ENCODE peak calls at places on chromosomes 16 and 17, in ten cellular contexts. One of them, this sample, is unnamed.

GRCh38 chr16:66619036-66619435 is 14.5 kb downstream of the CMTM3 start:
- DNase-seq in fibroblast of lung: peak
- DNase-seq in natural killer cell: no peak
- DNase-seq in cardiac fibroblast: peak
- DNase-seq in CD8-positive, alpha-beta T cell: no peak
- DNase-seq in HCT116: no peak
- DNase-seq in cardiac muscle cell: no peak
- DNase-seq in heart left ventricle: no peak
- DNase-seq in psoas muscle: no peak
- DNase-seq in mesothelial cell of epicardium: no peak
- DNase-seq in this sample: no peak

GRCh38 chr17:5325851-5326250 is 43.8 kb downstream of the RABEP1 start:
- DNase-seq in fibroblast of lung: no peak
- DNase-seq in natural killer cell: no peak
- DNase-seq in cardiac fibroblast: no peak
- DNase-seq in CD8-positive, alpha-beta T cell: no peak
- DNase-seq in HCT116: no peak
- DNase-seq in cardiac muscle cell: no peak
- DNase-seq in heart left ventricle: no peak
- DNase-seq in psoas muscle: no peak
- DNase-seq in mesothelial cell of epicardium: no peak
- DNase-seq in this sample: no peak

GRCh38 chr17:47239663-47240374 is 13.8 kb upstream of the ITGB3 start:
- DNase-seq in fibroblast of lung: peak
- DNase-seq in natural killer cell: no peak
- DNase-seq in cardiac fibroblast: peak
- DNase-seq in CD8-positive, alpha-beta T cell: no peak
- DNase-seq in HCT116: peak
- DNase-seq in cardiac muscle cell: peak
- DNase-seq in heart left ventricle: peak
- DNase-seq in psoas muscle: peak
- DNase-seq in mesothelial cell of epicardium: no peak
- DNase-seq in this sample: no peak

GRCh38 chr16:2008631-2009301 is 855 bp downstream of the ZNF598 start:
- DNase-seq in fibroblast of lung: no peak
- DNase-seq in natural killer cell: no peak
- DNase-seq in cardiac fibroblast: peak
- DNase-seq in CD8-positive, alpha-beta T cell: no peak
- DNase-seq in HCT116: no peak
- DNase-seq in cardiac muscle cell: no peak
- DNase-seq in heart left ventricle: no peak
- DNase-seq in psoas muscle: no peak
- DNase-seq in mesothelial cell of epicardium: no peak
- DNase-seq in this sample: no peak

GRCh38 chr16:89278441-89279240 is 61.1 kb downstream of the ZNF778 start:
- DNase-seq in fibroblast of lung: no peak
- DNase-seq in natural killer cell: no peak
- DNase-seq in cardiac fibroblast: no peak
- DNase-seq in CD8-positive, alpha-beta T cell: no peak
- DNase-seq in HCT116: no peak
- DNase-seq in cardiac muscle cell: no peak
- DNase-seq in heart left ventricle: peak
- DNase-seq in psoas muscle: no peak
- DNase-seq in mesothelial cell of epicardium: no peak
- DNase-seq in this sample: no peak

GRCh38 chr17:29569245-29569950 is 897 bp downstream of the TP53I13 start:
- DNase-seq in fibroblast of lung: no peak
- DNase-seq in natural killer cell: no peak
- DNase-seq in cardiac fibroblast: no peak
- DNase-seq in CD8-positive, alpha-beta T cell: no peak
- DNase-seq in HCT116: no peak
- DNase-seq in cardiac muscle cell: no peak
- DNase-seq in heart left ventricle: no peak
- DNase-seq in psoas muscle: no peak
- DNase-seq in mesothelial cell of epicardium: peak
- DNase-seq in this sample: no peak

GRCh38 chr17:57927048-57927723 is 28.0 kb downstream of the CUEDC1 start:
- DNase-seq in fibroblast of lung: peak
- DNase-seq in natural killer cell: no peak
- DNase-seq in cardiac fibroblast: peak
- DNase-seq in CD8-positive, alpha-beta T cell: no peak
- DNase-seq in HCT116: no peak
- DNase-seq in cardiac muscle cell: no peak
- DNase-seq in heart left ventricle: no peak
- DNase-seq in psoas muscle: no peak
- DNase-seq in mesothelial cell of epicardium: no peak
- DNase-seq in this sample: no peak

GRCh38 chr17:79730437-79730768 is 340 bp upstream of the ENPP7 start:
- DNase-seq in fibroblast of lung: no peak
- DNase-seq in natural killer cell: no peak
- DNase-seq in cardiac fibroblast: no peak
- DNase-seq in CD8-positive, alpha-beta T cell: no peak
- DNase-seq in HCT116: no peak
- DNase-seq in cardiac muscle cell: no peak
- DNase-seq in heart left ventricle: no peak
- DNase-seq in psoas muscle: no peak
- DNase-seq in mesothelial cell of epicardium: no peak
- DNase-seq in this sample: no peak

GRCh38 chr16:22151599-22151998 is 10.7 kb upstream of the SDR42E2 start:
- DNase-seq in fibroblast of lung: no peak
- DNase-seq in natural killer cell: no peak
- DNase-seq in cardiac fibroblast: no peak
- DNase-seq in CD8-positive, alpha-beta T cell: no peak
- DNase-seq in HCT116: no peak
- DNase-seq in cardiac muscle cell: no peak
- DNase-seq in heart left ventricle: no peak
- DNase-seq in psoas muscle: no peak
- DNase-seq in mesothelial cell of epicardium: no peak
- DNase-seq in this sample: no peak

GRCh38 chr16:19809121-19809635 is 75.5 kb downstream of the GPRC5B start:
- DNase-seq in fibroblast of lung: peak
- DNase-seq in natural killer cell: no peak
- DNase-seq in cardiac fibroblast: no peak
- DNase-seq in CD8-positive, alpha-beta T cell: no peak
- DNase-seq in HCT116: no peak
- DNase-seq in cardiac muscle cell: no peak
- DNase-seq in heart left ventricle: no peak
- DNase-seq in psoas muscle: peak
- DNase-seq in mesothelial cell of epicardium: no peak
- DNase-seq in this sample: no peak

GRCh38 chr16:35751191-35751941 is 2292.0 kb downstream of the TP53TG3F start:
- DNase-seq in fibroblast of lung: no peak
- DNase-seq in natural killer cell: no peak
- DNase-seq in cardiac fibroblast: no peak
- DNase-seq in CD8-positive, alpha-beta T cell: no peak
- DNase-seq in HCT116: no peak
- DNase-seq in cardiac muscle cell: no peak
- DNase-seq in heart left ventricle: no peak
- DNase-seq in psoas muscle: no peak
- DNase-seq in mesothelial cell of epicardium: no peak
- DNase-seq in this sample: no peak

GRCh38 chr16:52631711-52632110 is 84.8 kb upstream of the TOX3 start:
- DNase-seq in fibroblast of lung: no peak
- DNase-seq in natural killer cell: no peak
- DNase-seq in cardiac fibroblast: no peak
- DNase-seq in CD8-positive, alpha-beta T cell: no peak
- DNase-seq in HCT116: no peak
- DNase-seq in cardiac muscle cell: no peak
- DNase-seq in heart left ventricle: no peak
- DNase-seq in psoas muscle: no peak
- DNase-seq in mesothelial cell of epicardium: no peak
- DNase-seq in this sample: no peak

GRCh38 chr17:32261521-32261792 is 4.2 kb upstream of the RHBDL3 start:
- DNase-seq in fibroblast of lung: peak
- DNase-seq in natural killer cell: no peak
- DNase-seq in cardiac fibroblast: no peak
- DNase-seq in CD8-positive, alpha-beta T cell: no peak
- DNase-seq in HCT116: no peak
- DNase-seq in cardiac muscle cell: no peak
- DNase-seq in heart left ventricle: no peak
- DNase-seq in psoas muscle: no peak
- DNase-seq in mesothelial cell of epicardium: no peak
- DNase-seq in this sample: no peak

GRCh38 chr17:63998050-63998720 is at the start of gene PRR29:
- DNase-seq in fibroblast of lung: peak
- DNase-seq in natural killer cell: peak
- DNase-seq in cardiac fibroblast: peak
- DNase-seq in CD8-positive, alpha-beta T cell: peak
- DNase-seq in HCT116: no peak
- DNase-seq in cardiac muscle cell: peak
- DNase-seq in heart left ventricle: peak
- DNase-seq in psoas muscle: peak
- DNase-seq in mesothelial cell of epicardium: peak
- DNase-seq in this sample: peak

GRCh38 chr16:79066621-79067020 is 533.9 kb downstream of the MAF start:
- DNase-seq in fibroblast of lung: no peak
- DNase-seq in natural killer cell: no peak
- DNase-seq in cardiac fibroblast: no peak
- DNase-seq in CD8-positive, alpha-beta T cell: no peak
- DNase-seq in HCT116: no peak
- DNase-seq in cardiac muscle cell: no peak
- DNase-seq in heart left ventricle: no peak
- DNase-seq in psoas muscle: no peak
- DNase-seq in mesothelial cell of epicardium: no peak
- DNase-seq in this sample: no peak

GRCh38 chr17:9842057-9842758 is 16.5 kb downstream of the GLP2R start:
- DNase-seq in fibroblast of lung: peak
- DNase-seq in natural killer cell: no peak
- DNase-seq in cardiac fibroblast: peak
- DNase-seq in CD8-positive, alpha-beta T cell: no peak
- DNase-seq in HCT116: no peak
- DNase-seq in cardiac muscle cell: no peak
- DNase-seq in heart left ventricle: no peak
- DNase-seq in psoas muscle: peak
- DNase-seq in mesothelial cell of epicardium: no peak
- DNase-seq in this sample: no peak

DNA sequence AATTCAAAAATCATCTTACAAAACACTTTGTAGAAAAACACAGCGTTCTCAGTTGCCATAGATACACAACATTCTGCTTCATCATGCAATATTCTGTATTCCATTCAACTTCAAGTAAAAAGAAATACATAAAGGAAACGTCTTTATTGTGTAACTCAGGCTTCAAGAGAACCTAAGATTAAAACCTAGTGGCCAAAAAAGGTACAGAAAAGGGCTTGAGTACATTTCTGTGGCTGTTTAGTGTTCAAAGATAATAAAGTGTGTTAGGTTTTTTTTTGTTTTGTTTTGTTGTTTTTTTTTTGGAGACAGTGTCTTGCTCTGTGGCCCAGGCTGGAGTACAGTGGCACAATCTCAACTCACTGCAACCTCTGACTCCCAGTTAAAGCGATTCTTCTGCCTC is 250.4 kb downstream of the CEP112 start:
- DNase-seq in fibroblast of lung: no peak
- DNase-seq in natural killer cell: no peak
- DNase-seq in cardiac fibroblast: no peak
- DNase-seq in CD8-positive, alpha-beta T cell: no peak
- DNase-seq in HCT116: no peak
- DNase-seq in cardiac muscle cell: no peak
- DNase-seq in heart left ventricle: no peak
- DNase-seq in psoas muscle: no peak
- DNase-seq in mesothelial cell of epicardium: no peak
- DNase-seq in this sample: no peak
- TF ChIP-seq CTCF in fibroblast of lung: no peak
- TF ChIP-seq CTCF in natural killer cell: no peak
- TF ChIP-seq CTCF in cardiac fibroblast: peak
- TF ChIP-seq CTCF in CD8-positive, alpha-beta T cell: no peak
- TF ChIP-seq CTCF in HCT116: no peak
- TF ChIP-seq CTCF in cardiac muscle cell: no peak
- TF ChIP-seq CTCF in heart left ventricle: no peak
- TF ChIP-seq CTCF in psoas muscle: no peak
- TF ChIP-seq CTCF in mesothelial cell of epicardium: no peak
- TF ChIP-seq CTCF in this sample: peak

GRCh38 chr17:51852603-51853002 is 305.9 kb downstream of the CA10 start:
- DNase-seq in fibroblast of lung: no peak
- DNase-seq in natural killer cell: no peak
- DNase-seq in cardiac fibroblast: no peak
- DNase-seq in CD8-positive, alpha-beta T cell: no peak
- DNase-seq in HCT116: no peak
- DNase-seq in cardiac muscle cell: no peak
- DNase-seq in heart left ventricle: no peak
- DNase-seq in psoas muscle: no peak
- DNase-seq in mesothelial cell of epicardium: no peak
- DNase-seq in this sample: no peak

GRCh38 chr17:51853857-51854256 is 304.7 kb downstream of the CA10 start:
- DNase-seq in fibroblast of lung: no peak
- DNase-seq in natural killer cell: no peak
- DNase-seq in cardiac fibroblast: no peak
- DNase-seq in CD8-positive, alpha-beta T cell: no peak
- DNase-seq in HCT116: no peak
- DNase-seq in cardiac muscle cell: no peak
- DNase-seq in heart left ventricle: no peak
- DNase-seq in psoas muscle: no peak
- DNase-seq in mesothelial cell of epicardium: no peak
- DNase-seq in this sample: no peak

GRCh38 chr17:51860934-51861561 is 297.5 kb downstream of the CA10 start:
- DNase-seq in fibroblast of lung: no peak
- DNase-seq in natural killer cell: no peak
- DNase-seq in cardiac fibroblast: peak
- DNase-seq in CD8-positive, alpha-beta T cell: no peak
- DNase-seq in HCT116: peak
- DNase-seq in cardiac muscle cell: peak
- DNase-seq in heart left ventricle: no peak
- DNase-seq in psoas muscle: no peak
- DNase-seq in mesothelial cell of epicardium: no peak
- DNase-seq in this sample: peak

GRCh38 chr17:51857052-51857593 is 301.4 kb downstream of the CA10 start:
- DNase-seq in fibroblast of lung: no peak
- DNase-seq in natural killer cell: no peak
- DNase-seq in cardiac fibroblast: no peak
- DNase-seq in CD8-positive, alpha-beta T cell: no peak
- DNase-seq in HCT116: no peak
- DNase-seq in cardiac muscle cell: no peak
- DNase-seq in heart left ventricle: no peak
- DNase-seq in psoas muscle: no peak
- DNase-seq in mesothelial cell of epicardium: no peak
- DNase-seq in this sample: no peak
- TF ChIP-seq CTCF in fibroblast of lung: no peak
- TF ChIP-seq CTCF in natural killer cell: no peak
- TF ChIP-seq CTCF in cardiac fibroblast: no peak
- TF ChIP-seq CTCF in CD8-positive, alpha-beta T cell: no peak
- TF ChIP-seq CTCF in HCT116: no peak
- TF ChIP-seq CTCF in cardiac muscle cell: no peak
- TF ChIP-seq CTCF in heart left ventricle: no peak
- TF ChIP-seq CTCF in psoas muscle: no peak
- TF ChIP-seq CTCF in mesothelial cell of epicardium: no peak
- TF ChIP-seq CTCF in this sample: peak

GRCh38 chr17:41061969-41062368 is 2.1 kb upstream of the KRTAP2-3 start:
- DNase-seq in fibroblast of lung: peak
- DNase-seq in natural killer cell: no peak
- DNase-seq in cardiac fibroblast: peak
- DNase-seq in CD8-positive, alpha-beta T cell: no peak
- DNase-seq in HCT116: no peak
- DNase-seq in cardiac muscle cell: no peak
- DNase-seq in heart left ventricle: no peak
- DNase-seq in psoas muscle: no peak
- DNase-seq in mesothelial cell of epicardium: no peak
- DNase-seq in this sample: no peak
- TF ChIP-seq CTCF in fibroblast of lung: no peak
- TF ChIP-seq CTCF in natural killer cell: no peak
- TF ChIP-seq CTCF in cardiac fibroblast: no peak
- TF ChIP-seq CTCF in CD8-positive, alpha-beta T cell: no peak
- TF ChIP-seq CTCF in HCT116: no peak
- TF ChIP-seq CTCF in cardiac muscle cell: no peak
- TF ChIP-seq CTCF in heart left ventricle: no peak
- TF ChIP-seq CTCF in psoas muscle: no peak
- TF ChIP-seq CTCF in mesothelial cell of epicardium: no peak
- TF ChIP-seq CTCF in this sample: no peak

GRCh38 chr17:40564883-40565744 is at the start of gene CCR7:
- DNase-seq in fibroblast of lung: no peak
- DNase-seq in natural killer cell: peak
- DNase-seq in cardiac fibroblast: no peak
- DNase-seq in CD8-positive, alpha-beta T cell: peak
- DNase-seq in HCT116: no peak
- DNase-seq in cardiac muscle cell: no peak
- DNase-seq in heart left ventricle: no peak
- DNase-seq in psoas muscle: no peak
- DNase-seq in mesothelial cell of epicardium: no peak
- DNase-seq in this sample: no peak
- TF ChIP-seq CTCF in fibroblast of lung: no peak
- TF ChIP-seq CTCF in natural killer cell: no peak
- TF ChIP-seq CTCF in cardiac fibroblast: no peak
- TF ChIP-seq CTCF in CD8-positive, alpha-beta T cell: no peak
- TF ChIP-seq CTCF in HCT116: no peak
- TF ChIP-seq CTCF in cardiac muscle cell: no peak
- TF ChIP-seq CTCF in heart left ventricle: no peak
- TF ChIP-seq CTCF in psoas muscle: no peak
- TF ChIP-seq CTCF in mesothelial cell of epicardium: no peak
- TF ChIP-seq CTCF in this sample: no peak